ENCODE peak calls at places on chromosomes 5 and 9, in seven cellular contexts. O, X, E, I, G, U and A are unnamed samples.
A peak's percentile ranks its signal among the peaks of the same experiment; 100 is the strongest.

GRCh38 chr9:107973451-107973850 is 483.9 kb upstream of the KLF4 start:
- DNase-seq in O (no peak), X (no peak), E (no peak), I (no peak), G (no peak), U (no peak), A (no peak)

GRCh38 chr9:68546596-68547390 is 6.1 kb upstream of the TMEM252 start:
- DNase-seq in O (peak; percentile 53), X (no peak), E (peak; percentile 28), I (no peak), G (no peak), U (no peak), A (no peak)

GRCh38 chr5:110702300-110702699 is 24.2 kb downstream of the TMEM232 start:
- DNase-seq in O (no peak), X (no peak), E (no peak), I (no peak), G (no peak), U (no peak), A (no peak)

GRCh38 chr9:108842610-108843295 is 13.0 kb downstream of the ACTL7B start:
- DNase-seq in O (no peak), X (no peak), E (no peak), I (no peak), G (no peak), U (no peak), A (no peak)

GRCh38 chr9:35820076-35820475 is 5.2 kb upstream of the HINT2 start:
- DNase-seq in O (no peak), X (no peak), E (peak; percentile 55), I (no peak), G (no peak), U (no peak), A (no peak)

GRCh38 chr9:37591775-37592107 is 656 bp downstream of the TOMM5 start:
- DNase-seq in O (no peak), X (no peak), E (no peak), I (peak; percentile 25), G (no peak), U (no peak), A (no peak)

GRCh38 chr9:120974921-120975320 is 48.3 kb upstream of the TRAF1 start:
- DNase-seq in O (no peak), X (no peak), E (no peak), I (no peak), G (no peak), U (no peak), A (no peak)

GRCh38 chr5:170287532-170287931 is 10.0 kb downstream of the LCP2 start:
- DNase-seq in O (peak; percentile 72), X (no peak), E (peak; percentile 42), I (no peak), G (no peak), U (no peak), A (no peak)

GRCh38 chr9:127773981-127774380 is 4.5 kb downstream of the SH2D3C start:
- DNase-seq in O (no peak), X (no peak), E (no peak), I (no peak), G (no peak), U (no peak), A (no peak)

GRCh38 chr5:107567901-107568671 is 102.7 kb downstream of the EFNA5 start:
- DNase-seq in O (no peak), X (no peak), E (no peak), I (no peak), G (no peak), U (no peak), A (no peak)

GRCh38 chr9:21747171-21747570 is 55.3 kb upstream of the MTAP start:
- DNase-seq in O (no peak), X (no peak), E (peak; percentile 71), I (peak; percentile 59), G (no peak), U (no peak), A (no peak)

GRCh38 chr9:108836319-108836718 is 19.5 kb downstream of the ACTL7B start:
- DNase-seq in O (no peak), X (no peak), E (no peak), I (no peak), G (no peak), U (no peak), A (no peak)

GRCh38 chr9:110048473-110048975 is 159.4 kb downstream of the C9orf152 start:
- DNase-seq in O (peak; percentile 93), X (peak; percentile 90), E (peak; percentile 80), I (peak; percentile 80), G (peak; percentile 86), U (peak; percentile 60), A (peak; percentile 74)

GRCh38 chr9:128558431-128559310 is 6.3 kb downstream of the SPTAN1 start:
- DNase-seq in O (peak; percentile 84), X (peak; percentile 83), E (peak; percentile 92), I (peak; percentile 96), G (peak; percentile 77), U (peak; percentile 24), A (peak; percentile 75)

GRCh38 chr9:135958485-135958884 is 2.7 kb downstream of the UBAC1 start:
- DNase-seq in O (no peak), X (no peak), E (no peak), I (no peak), G (no peak), U (no peak), A (no peak)

GRCh38 chr5:172658869-172659513 is 17.9 kb downstream of the NEURL1B start:
- DNase-seq in O (no peak), X (peak; percentile 80), E (no peak), I (no peak), G (no peak), U (no peak), A (peak; percentile 92)

GRCh38 chr9:27524236-27524635 is at the start of gene IFNK:
- DNase-seq in O (no peak), X (no peak), E (no peak), I (no peak), G (no peak), U (no peak), A (no peak)

GRCh38 chr9:95572370-95573151 is 55.8 kb upstream of the PTCH1 start:
- DNase-seq in O (peak; percentile 42), X (no peak), E (peak; percentile 28), I (peak; percentile 62), G (no peak), U (no peak), A (no peak)

GRCh38 chr5:40385544-40385943 is 294.2 kb upstream of the PTGER4 start:
- DNase-seq in O (no peak), X (no peak), E (no peak), I (no peak), G (no peak), U (no peak), A (no peak)

GRCh38 chr5:123046222-123046621 is 9.7 kb upstream of the PPIC start:
- DNase-seq in O (no peak), X (no peak), E (no peak), I (no peak), G (no peak), U (no peak), A (no peak)

GRCh38 chr9:121498487-121499176 is 1.0 kb downstream of the GGTA1 start:
- DNase-seq in O (no peak), X (no peak), E (peak; percentile 59), I (peak; percentile 47), G (peak; percentile 23), U (no peak), A (no peak)

GRCh38 chr5:171615201-171616001 is 170.2 kb upstream of the SMIM23 start:
- DNase-seq in O (no peak), X (peak; percentile 69), E (peak; percentile 47), I (no peak), G (peak; percentile 43), U (no peak), A (no peak)

GRCh38 chr5:124795829-124796228 is 49.4 kb upstream of the ZNF608 start:
- DNase-seq in O (no peak), X (no peak), E (no peak), I (no peak), G (no peak), U (no peak), A (no peak)

GRCh38 chr9:34256987-34257585 is 72.0 kb downstream of the KIF24 start:
- DNase-seq in O (no peak), X (no peak), E (peak; percentile 12), I (no peak), G (no peak), U (peak; percentile 11), A (no peak)
- H3K4me1 ChIP-seq in O (no peaks in the 10 kb centered on the region), X (peaks cover 37% of the 10 kb centered on the region), E (peaks cover 22% of the 10 kb centered on the region), I (no peaks in the 10 kb centered on the region), G (no peaks in the 10 kb centered on the region), U (peaks cover 25% of the 10 kb centered on the region), A (no peaks in the 10 kb centered on the region)

GRCh38 chr5:143054480-143054941 is 284.3 kb downstream of the ARHGAP26 start:
- DNase-seq in O (no peak), X (no peak), E (no peak), I (peak; percentile 54), G (no peak), U (no peak), A (no peak)

GRCh38 chr5:143052967-143053682 is 282.9 kb downstream of the ARHGAP26 start:
- DNase-seq in O (no peak), X (no peak), E (no peak), I (no peak), G (no peak), U (no peak), A (no peak)

GRCh38 chr5:143053780-143054179 is 283.6 kb downstream of the ARHGAP26 start:
- DNase-seq in O (no peak), X (no peak), E (no peak), I (no peak), G (no peak), U (no peak), A (no peak)

GRCh38 chr5:143050183-143050582 is 280.0 kb downstream of the ARHGAP26 start:
- DNase-seq in O (no peak), X (no peak), E (no peak), I (no peak), G (no peak), U (no peak), A (no peak)

DNA sequence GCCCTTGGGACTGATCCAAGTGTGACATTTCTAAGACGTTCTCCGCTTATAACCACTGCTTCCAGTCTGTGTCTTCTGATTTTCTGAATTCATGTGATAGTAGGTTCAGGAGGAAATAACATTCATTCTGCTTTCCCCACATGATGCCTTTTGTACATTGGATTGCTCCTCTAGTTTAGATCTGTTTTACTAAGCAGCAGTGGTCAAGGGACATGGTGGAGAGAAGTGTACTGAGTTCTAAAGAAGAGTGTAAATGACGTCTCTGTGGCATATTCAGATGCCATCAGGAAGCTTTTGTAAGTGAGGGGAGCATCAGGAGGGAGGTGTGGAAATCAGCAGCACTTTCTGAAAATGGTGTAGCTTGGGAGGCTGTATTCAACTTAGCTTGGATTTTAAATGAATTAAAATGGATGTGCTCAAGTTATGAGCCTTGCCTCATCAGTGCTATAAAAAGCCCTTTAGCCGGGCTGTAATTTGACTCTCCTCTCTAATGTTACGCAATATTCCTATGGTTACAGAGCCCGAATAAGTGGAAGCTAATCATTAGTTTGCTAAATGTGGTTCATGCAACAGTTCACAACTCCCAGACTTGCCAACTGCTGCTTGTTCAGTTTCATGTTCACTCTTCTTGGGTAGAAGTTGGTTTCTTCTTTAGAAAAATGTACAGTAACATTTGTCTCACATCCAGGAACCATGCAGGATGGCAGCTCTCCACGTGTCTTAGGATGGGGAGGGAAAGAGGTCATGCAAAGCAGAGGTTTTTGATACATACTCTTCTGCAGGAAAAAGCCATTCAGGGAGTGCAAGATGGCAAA is 281.3 kb downstream of the ARHGAP26 start:
- DNase-seq in O (no peak), X (no peak), E (peak; percentile 97), I (peak; percentile 90), G (peak; percentile 65), U (no peak), A (no peak)
- H3K4me3 ChIP-seq in O (no peak overlapping the region), X (no peak overlapping the region), E (peak overlapping the region; percentile 1), I (no peak overlapping the region), G (no peak overlapping the region), U (no peak overlapping the region), A (no peak overlapping the region)

GRCh38 chr9:126773004-126773607 is 31.7 kb upstream of the ZBTB43 start:
- DNase-seq in O (no peak), X (no peak), E (no peak), I (peak; percentile 54), G (peak; percentile 44), U (no peak), A (peak; percentile 24)
- TF ChIP-seq CTCF in O (peak; percentile 23), X (no peak), E (peak; percentile 50), I (peak; percentile 61), G (peak; percentile 42), U (peak; percentile 36), A (no peak)

GRCh38 chr5:168802337-168802736 is 223.2 kb upstream of the PANK3 start:
- DNase-seq in O (no peak), X (no peak), E (no peak), I (no peak), G (no peak), U (no peak), A (no peak)
- H3K4me1 ChIP-seq in O (no peaks in the 10 kb centered on the region), X (no peaks in the 10 kb centered on the region), E (no peaks in the 10 kb centered on the region), I (no peaks in the 10 kb centered on the region), G (no peaks in the 10 kb centered on the region), U (no peaks in the 10 kb centered on the region), A (no peaks in the 10 kb centered on the region)